ENCODE peak calls at places on chromosomes 16 and 17, in seven cellular contexts. One of them, this sample, is unnamed. For H3K36me3 and H3K9me3, the result is how much of the 10 kb centered on the place peaks cover.

GRCh38 chr17:50687200-50688066 is 20.3 kb downstream of the ANKRD40 start:
- DNase-seq in left lung: no peak
- DNase-seq in CD4-positive, alpha-beta memory T cell: no peak
- DNase-seq in suprapubic skin: no peak
- DNase-seq in ovary: peak
- DNase-seq in Caco-2: peak
- DNase-seq in NT2/D1: no peak
- DNase-seq in this sample: no peak

GRCh38 chr17:72419866-72420774 is 299.3 kb downstream of the SOX9 start:
- DNase-seq in left lung: no peak
- DNase-seq in CD4-positive, alpha-beta memory T cell: no peak
- DNase-seq in suprapubic skin: no peak
- DNase-seq in ovary: no peak
- DNase-seq in Caco-2: no peak
- DNase-seq in NT2/D1: no peak
- DNase-seq in this sample: no peak

GRCh38 chr17:67718325-67718941 is 697 bp downstream of the NOL11 start:
- DNase-seq in left lung: no peak
- DNase-seq in CD4-positive, alpha-beta memory T cell: no peak
- DNase-seq in suprapubic skin: no peak
- DNase-seq in ovary: no peak
- DNase-seq in Caco-2: peak
- DNase-seq in NT2/D1: peak
- DNase-seq in this sample: no peak

GRCh38 chr16:1221628-1222552 is 3.2 kb downstream of the TPSG1 start:
- DNase-seq in left lung: no peak
- DNase-seq in CD4-positive, alpha-beta memory T cell: no peak
- DNase-seq in suprapubic skin: no peak
- DNase-seq in ovary: no peak
- DNase-seq in Caco-2: no peak
- DNase-seq in NT2/D1: no peak
- DNase-seq in this sample: no peak

GRCh38 chr17:13541032-13541480 is 60.7 kb downstream of the HS3ST3A1 start:
- DNase-seq in left lung: no peak
- DNase-seq in CD4-positive, alpha-beta memory T cell: no peak
- DNase-seq in suprapubic skin: no peak
- DNase-seq in ovary: no peak
- DNase-seq in Caco-2: no peak
- DNase-seq in NT2/D1: no peak
- DNase-seq in this sample: no peak

GRCh38 chr16:84177740-84178070 is 9.2 kb downstream of the TAF1C start:
- DNase-seq in left lung: no peak
- DNase-seq in CD4-positive, alpha-beta memory T cell: no peak
- DNase-seq in suprapubic skin: no peak
- DNase-seq in ovary: no peak
- DNase-seq in Caco-2: no peak
- DNase-seq in NT2/D1: no peak
- DNase-seq in this sample: no peak

GRCh38 chr17:55394357-55395021 is 27.1 kb downstream of the MMD start:
- DNase-seq in left lung: no peak
- DNase-seq in CD4-positive, alpha-beta memory T cell: no peak
- DNase-seq in suprapubic skin: no peak
- DNase-seq in ovary: no peak
- DNase-seq in Caco-2: no peak
- DNase-seq in NT2/D1: no peak
- DNase-seq in this sample: no peak

GRCh38 chr17:58756246-58757161 is 850 bp downstream of the PPM1E start:
- DNase-seq in left lung: no peak
- DNase-seq in CD4-positive, alpha-beta memory T cell: no peak
- DNase-seq in suprapubic skin: no peak
- DNase-seq in ovary: no peak
- DNase-seq in Caco-2: no peak
- DNase-seq in NT2/D1: no peak
- DNase-seq in this sample: peak

GRCh38 chr16:69741951-69742904 is 12.5 kb downstream of the NOB1 start:
- DNase-seq in left lung: peak
- DNase-seq in CD4-positive, alpha-beta memory T cell: no peak
- DNase-seq in suprapubic skin: peak
- DNase-seq in ovary: peak
- DNase-seq in Caco-2: no peak
- DNase-seq in NT2/D1: no peak
- DNase-seq in this sample: no peak

GRCh38 chr16:25700547-25700946 is 8.8 kb downstream of the HS3ST4 start:
- DNase-seq in left lung: no peak
- DNase-seq in CD4-positive, alpha-beta memory T cell: no peak
- DNase-seq in suprapubic skin: no peak
- DNase-seq in ovary: no peak
- DNase-seq in Caco-2: no peak
- DNase-seq in NT2/D1: no peak
- DNase-seq in this sample: no peak

GRCh38 chr17:48262982-48263586 is 155.5 kb downstream of the SNX11 start:
- DNase-seq in left lung: no peak
- DNase-seq in CD4-positive, alpha-beta memory T cell: no peak
- DNase-seq in suprapubic skin: no peak
- DNase-seq in ovary: no peak
- DNase-seq in Caco-2: no peak
- DNase-seq in NT2/D1: no peak
- DNase-seq in this sample: peak

GRCh38 chr17:36944488-36945040 is 4.2 kb upstream of the AATF start:
- DNase-seq in left lung: no peak
- DNase-seq in CD4-positive, alpha-beta memory T cell: no peak
- DNase-seq in suprapubic skin: no peak
- DNase-seq in ovary: no peak
- DNase-seq in Caco-2: no peak
- DNase-seq in NT2/D1: no peak
- DNase-seq in this sample: no peak

GRCh38 chr17:40550608-40551007 is 14.7 kb downstream of the CCR7 start:
- DNase-seq in left lung: no peak
- DNase-seq in CD4-positive, alpha-beta memory T cell: no peak
- DNase-seq in suprapubic skin: peak
- DNase-seq in ovary: peak
- DNase-seq in Caco-2: peak
- DNase-seq in NT2/D1: no peak
- DNase-seq in this sample: no peak

GRCh38 chr16:70395345-70395901 is 43.5 kb downstream of the ST3GAL2 start:
- DNase-seq in left lung: peak
- DNase-seq in CD4-positive, alpha-beta memory T cell: peak
- DNase-seq in suprapubic skin: no peak
- DNase-seq in ovary: peak
- DNase-seq in Caco-2: peak
- DNase-seq in NT2/D1: peak
- DNase-seq in this sample: peak

GRCh38 chr16:88499836-88500251 is 46.8 kb downstream of the ZFPM1 start:
- DNase-seq in left lung: no peak
- DNase-seq in CD4-positive, alpha-beta memory T cell: no peak
- DNase-seq in suprapubic skin: no peak
- DNase-seq in ovary: no peak
- DNase-seq in Caco-2: no peak
- DNase-seq in NT2/D1: no peak
- DNase-seq in this sample: no peak

GRCh38 chr17:8807070-8807550 is 7.9 kb upstream of the MFSD6L start:
- DNase-seq in left lung: no peak
- DNase-seq in CD4-positive, alpha-beta memory T cell: no peak
- DNase-seq in suprapubic skin: no peak
- DNase-seq in ovary: no peak
- DNase-seq in Caco-2: no peak
- DNase-seq in NT2/D1: no peak
- DNase-seq in this sample: no peak

GRCh38 chr16:50425648-50426047 is 56.9 kb upstream of the BRD7 start:
- DNase-seq in left lung: no peak
- DNase-seq in CD4-positive, alpha-beta memory T cell: no peak
- DNase-seq in suprapubic skin: no peak
- DNase-seq in ovary: no peak
- DNase-seq in Caco-2: peak
- DNase-seq in NT2/D1: no peak
- DNase-seq in this sample: no peak

GRCh38 chr16:19528666-19529065 is 4.9 kb downstream of the CCP110 start:
- DNase-seq in left lung: no peak
- DNase-seq in CD4-positive, alpha-beta memory T cell: no peak
- DNase-seq in suprapubic skin: no peak
- DNase-seq in ovary: no peak
- DNase-seq in Caco-2: no peak
- DNase-seq in NT2/D1: no peak
- DNase-seq in this sample: no peak

GRCh38 chr16:477287-477686 is 50.2 kb upstream of the CAPN15 start:
- DNase-seq in left lung: no peak
- DNase-seq in CD4-positive, alpha-beta memory T cell: no peak
- DNase-seq in suprapubic skin: no peak
- DNase-seq in ovary: no peak
- DNase-seq in Caco-2: no peak
- DNase-seq in NT2/D1: no peak
- DNase-seq in this sample: no peak

GRCh38 chr17:57551321-57552079 is 193.6 kb downstream of the CCDC182 start:
- DNase-seq in left lung: no peak
- DNase-seq in CD4-positive, alpha-beta memory T cell: peak
- DNase-seq in suprapubic skin: no peak
- DNase-seq in ovary: no peak
- DNase-seq in Caco-2: no peak
- DNase-seq in NT2/D1: no peak
- DNase-seq in this sample: no peak

GRCh38 chr17:72090108-72090507 is 30.7 kb upstream of the SOX9 start:
- DNase-seq in left lung: no peak
- DNase-seq in CD4-positive, alpha-beta memory T cell: no peak
- DNase-seq in suprapubic skin: peak
- DNase-seq in ovary: no peak
- DNase-seq in Caco-2: no peak
- DNase-seq in NT2/D1: no peak
- DNase-seq in this sample: no peak

GRCh38 chr17:75345514-75346167 is 56.4 kb upstream of the SLC25A19 start:
- DNase-seq in left lung: no peak
- DNase-seq in CD4-positive, alpha-beta memory T cell: peak
- DNase-seq in suprapubic skin: no peak
- DNase-seq in ovary: no peak
- DNase-seq in Caco-2: peak
- DNase-seq in NT2/D1: no peak
- DNase-seq in this sample: peak

GRCh38 chr17:19943026-19943425 is 34.6 kb downstream of the AKAP10 start:
- DNase-seq in left lung: no peak
- DNase-seq in CD4-positive, alpha-beta memory T cell: no peak
- DNase-seq in suprapubic skin: no peak
- DNase-seq in ovary: no peak
- DNase-seq in Caco-2: no peak
- DNase-seq in NT2/D1: no peak
- DNase-seq in this sample: no peak

GRCh38 chr17:77280304-77280910 is 139.6 kb downstream of the SEC14L1 start:
- DNase-seq in left lung: no peak
- DNase-seq in CD4-positive, alpha-beta memory T cell: no peak
- DNase-seq in suprapubic skin: no peak
- DNase-seq in ovary: no peak
- DNase-seq in Caco-2: no peak
- DNase-seq in NT2/D1: no peak
- DNase-seq in this sample: peak

GRCh38 chr17:73566905-73567782 is 77.1 kb downstream of the SDK2 start:
- DNase-seq in left lung: no peak
- DNase-seq in CD4-positive, alpha-beta memory T cell: peak
- DNase-seq in suprapubic skin: no peak
- DNase-seq in ovary: no peak
- DNase-seq in Caco-2: no peak
- DNase-seq in NT2/D1: peak
- DNase-seq in this sample: peak

GRCh38 chr16:69187891-69188451 is 1.0 kb downstream of the SNTB2 start:
- DNase-seq in left lung: peak
- DNase-seq in CD4-positive, alpha-beta memory T cell: peak
- DNase-seq in suprapubic skin: peak
- DNase-seq in ovary: peak
- DNase-seq in Caco-2: no peak
- DNase-seq in NT2/D1: peak
- DNase-seq in this sample: no peak

GRCh38 chr17:79188048-79188447 is 113.4 kb downstream of the ENGASE start:
- DNase-seq in left lung: no peak
- DNase-seq in CD4-positive, alpha-beta memory T cell: no peak
- DNase-seq in suprapubic skin: no peak
- DNase-seq in ovary: no peak
- DNase-seq in Caco-2: no peak
- DNase-seq in NT2/D1: peak
- DNase-seq in this sample: no peak

GRCh38 chr16:22360963-22361659 is 13.3 kb downstream of the CDR2 start:
- DNase-seq in left lung: no peak
- DNase-seq in CD4-positive, alpha-beta memory T cell: no peak
- DNase-seq in suprapubic skin: no peak
- DNase-seq in ovary: no peak
- DNase-seq in Caco-2: no peak
- DNase-seq in NT2/D1: no peak
- DNase-seq in this sample: no peak

GRCh38 chr16:17448640-17449638 is 21.8 kb downstream of the XYLT1 start:
- DNase-seq in left lung: peak
- DNase-seq in CD4-positive, alpha-beta memory T cell: peak
- DNase-seq in suprapubic skin: no peak
- DNase-seq in ovary: no peak
- DNase-seq in Caco-2: no peak
- DNase-seq in NT2/D1: no peak
- DNase-seq in this sample: no peak

DNA sequence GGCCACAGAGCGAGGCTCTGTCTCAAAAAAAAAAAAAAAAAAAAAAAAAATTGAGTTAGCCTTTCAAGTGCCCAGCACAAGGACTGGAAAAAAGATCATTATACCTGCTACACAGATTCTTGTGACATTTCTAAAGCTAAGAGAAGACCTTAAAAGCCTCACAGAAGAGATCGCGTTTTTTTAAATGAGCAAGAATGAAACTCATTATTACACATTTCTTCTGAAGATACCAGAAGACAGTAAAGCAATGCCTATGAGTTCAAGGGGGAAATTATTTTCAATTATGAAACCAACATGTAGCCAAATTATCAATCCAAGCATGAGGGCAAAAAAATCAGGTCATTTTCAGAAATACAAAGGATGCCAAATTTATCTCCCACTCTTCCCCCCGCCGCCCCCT is 56.8 kb downstream of the MED13 start:
- DNase-seq in left lung: no peak
- DNase-seq in CD4-positive, alpha-beta memory T cell: no peak
- DNase-seq in suprapubic skin: no peak
- DNase-seq in ovary: no peak
- DNase-seq in Caco-2: no peak
- DNase-seq in NT2/D1: no peak
- DNase-seq in this sample: no peak
- H3K36me3 ChIP-seq in left lung: under half
- H3K36me3 ChIP-seq in CD4-positive, alpha-beta memory T cell: under half
- H3K36me3 ChIP-seq in suprapubic skin: half or more
- H3K36me3 ChIP-seq in ovary: under half
- H3K36me3 ChIP-seq in Caco-2: under half
- H3K36me3 ChIP-seq in NT2/D1: half or more
- H3K36me3 ChIP-seq in this sample: under half

GRCh38 chr17:80657561-80657960 is 112.9 kb downstream of the RPTOR start:
- DNase-seq in left lung: no peak
- DNase-seq in CD4-positive, alpha-beta memory T cell: no peak
- DNase-seq in suprapubic skin: no peak
- DNase-seq in ovary: no peak
- DNase-seq in Caco-2: no peak
- DNase-seq in NT2/D1: no peak
- DNase-seq in this sample: no peak
- H3K9me3 ChIP-seq in left lung: under half
- H3K9me3 ChIP-seq in CD4-positive, alpha-beta memory T cell: under half
- H3K9me3 ChIP-seq in suprapubic skin: under half
- H3K9me3 ChIP-seq in ovary: under half
- H3K9me3 ChIP-seq in Caco-2: under half
- H3K9me3 ChIP-seq in NT2/D1: under half
- H3K9me3 ChIP-seq in this sample: under half

GRCh38 chr17:7001562-7001961 is 5.7 kb downstream of the ALOX12 start:
- DNase-seq in left lung: no peak
- DNase-seq in CD4-positive, alpha-beta memory T cell: peak
- DNase-seq in suprapubic skin: no peak
- DNase-seq in ovary: no peak
- DNase-seq in Caco-2: no peak
- DNase-seq in NT2/D1: no peak
- DNase-seq in this sample: peak
- H3K36me3 ChIP-seq in left lung: under half
- H3K36me3 ChIP-seq in CD4-positive, alpha-beta memory T cell: under half
- H3K36me3 ChIP-seq in suprapubic skin: under half
- H3K36me3 ChIP-seq in ovary: under half
- H3K36me3 ChIP-seq in Caco-2: under half
- H3K36me3 ChIP-seq in NT2/D1: half or more
- H3K36me3 ChIP-seq in this sample: under half

GRCh38 chr16:71443714-71444113 is 1.9 kb upstream of the TLE7 start:
- DNase-seq in left lung: no peak
- DNase-seq in CD4-positive, alpha-beta memory T cell: no peak
- DNase-seq in suprapubic skin: no peak
- DNase-seq in ovary: no peak
- DNase-seq in Caco-2: no peak
- DNase-seq in NT2/D1: no peak
- DNase-seq in this sample: no peak
- H3K9me3 ChIP-seq in left lung: half or more
- H3K9me3 ChIP-seq in CD4-positive, alpha-beta memory T cell: under half
- H3K9me3 ChIP-seq in suprapubic skin: under half
- H3K9me3 ChIP-seq in ovary: under half
- H3K9me3 ChIP-seq in Caco-2: under half
- H3K9me3 ChIP-seq in NT2/D1: under half
- H3K9me3 ChIP-seq in this sample: under half